ENCODE peak calls at places on chromosomes 2 and 18, in eight cellular contexts. W, A, E, O, L, I, N and Z are unnamed samples.

GRCh38 chr18:55466789-55467188 is 121.2 kb downstream of the TCF4 start:
- DNase-seq in W (no peak), A (no peak), E (no peak), O (no peak), L (no peak), I (no peak), N (no peak), Z (no peak)

GRCh38 chr18:11309172-11309571 is 159.8 kb upstream of the PIEZO2 start:
- DNase-seq in W (no peak), A (no peak), E (no peak), O (no peak), L (no peak), I (peak), N (no peak), Z (no peak)

GRCh38 chr18:53991202-53991601 is 233.3 kb downstream of the MBD2 start:
- DNase-seq in W (peak), A (no peak), E (peak), O (no peak), L (peak), I (peak), N (peak), Z (no peak)

GRCh38 chr2:112996635-112997034 is 8.6 kb upstream of the IL36A start:
- DNase-seq in W (no peak), A (no peak), E (no peak), O (no peak), L (no peak), I (no peak), N (no peak), Z (peak)

GRCh38 chr2:167640096-167640495 is 607.3 kb downstream of the STK39 start:
- DNase-seq in W (no peak), A (no peak), E (no peak), O (no peak), L (no peak), I (no peak), N (no peak), Z (no peak)

GRCh38 chr2:16225545-16225944 is 285.2 kb downstream of the MYCN start:
- DNase-seq in W (no peak), A (no peak), E (no peak), O (no peak), L (no peak), I (no peak), N (no peak), Z (no peak)

GRCh38 chr2:145752091-145752806 is 1232.3 kb upstream of the ZEB2 start:
- DNase-seq in W (peak), A (peak), E (peak), O (no peak), L (no peak), I (peak), N (peak), Z (peak)

GRCh38 chr2:144162652-144163051 is 357.3 kb downstream of the ZEB2 start:
- DNase-seq in W (no peak), A (no peak), E (no peak), O (no peak), L (no peak), I (no peak), N (no peak), Z (peak)

GRCh38 chr18:32383040-32383819 is 87.5 kb downstream of the GAREM1 start:
- DNase-seq in W (peak), A (no peak), E (peak), O (no peak), L (peak), I (peak), N (peak), Z (no peak)

GRCh38 chr2:219784178-219784577 is 156.7 kb downstream of the SLC4A3 start:
- DNase-seq in W (no peak), A (no peak), E (no peak), O (no peak), L (no peak), I (no peak), N (no peak), Z (no peak)

DNA sequence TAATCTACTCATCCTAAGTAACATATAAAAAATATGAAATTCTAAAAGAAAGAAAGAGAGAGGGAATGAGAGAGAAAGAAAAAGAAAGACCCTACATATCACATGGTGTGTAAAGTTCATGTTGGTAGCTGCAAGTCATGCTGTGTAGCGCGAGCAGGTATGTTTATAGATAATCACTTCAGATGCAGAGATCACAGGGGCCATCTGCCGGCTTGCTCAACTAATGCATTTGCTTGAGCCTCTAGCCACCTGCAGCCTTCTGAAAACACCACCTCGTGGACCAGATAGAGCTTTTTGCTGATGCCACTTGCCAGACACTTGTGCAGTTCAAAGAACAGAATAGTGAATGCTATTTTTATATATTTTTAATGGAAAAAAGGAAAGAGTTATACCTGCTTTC is 37.6 kb downstream of the CDH7 start:
- DNase-seq in W (no peak), A (no peak), E (no peak), O (no peak), L (no peak), I (no peak), N (no peak), Z (no peak)
- TF ChIP-seq CTCF in W (no peak), A (no peak), E (no peak), O (no peak), L (no peak), I (no peak), N (peak), Z (no peak)

GRCh38 chr18:58580623-58581022 is 48.3 kb downstream of the ALPK2 start:
- DNase-seq in W (peak), A (no peak), E (no peak), O (no peak), L (no peak), I (peak), N (no peak), Z (no peak)
- TF ChIP-seq CTCF in W (no peak), A (no peak), E (no peak), O (no peak), L (peak), I (peak), N (no peak), Z (no peak)

GRCh38 chr2:148640767-148641166 is 3.8 kb upstream of the EPC2 start:
- DNase-seq in W (peak), A (peak), E (no peak), O (no peak), L (no peak), I (peak), N (no peak), Z (no peak)
- TF ChIP-seq CTCF in W (peak), A (peak), E (peak), O (no peak), L (peak), I (peak), N (peak), Z (no peak)

DNA sequence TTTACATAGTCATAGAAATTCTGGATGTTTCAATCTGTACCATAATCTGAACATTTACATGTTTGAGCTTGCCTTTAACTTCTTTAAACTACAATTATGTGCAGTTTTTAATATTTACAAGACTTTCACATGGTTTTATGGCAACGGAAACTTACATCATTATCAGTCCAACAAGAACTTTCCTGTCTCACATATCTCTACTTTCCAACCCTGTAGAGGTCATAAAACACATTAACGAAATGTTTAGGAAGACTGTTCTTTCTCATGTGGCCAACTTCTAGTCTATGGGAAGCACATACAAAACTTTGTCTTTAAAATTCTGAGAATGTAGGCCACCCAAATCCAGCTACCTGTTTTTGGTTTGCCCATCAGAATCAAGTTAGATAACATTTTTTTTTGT is 693.1 kb downstream of the KCNJ3 start:
- DNase-seq in W (no peak), A (no peak), E (no peak), O (no peak), L (no peak), I (no peak), N (no peak), Z (no peak)
- TF ChIP-seq CTCF in W (no peak), A (no peak), E (no peak), O (no peak), L (no peak), I (no peak), N (no peak), Z (no peak)

GRCh38 chr2:161946489-161947107 is 127.4 kb downstream of the DPP4 start:
- DNase-seq in W (peak), A (no peak), E (peak), O (no peak), L (no peak), I (peak), N (no peak), Z (no peak)
- TF ChIP-seq CTCF in W (peak), A (peak), E (peak), O (no peak), L (peak), I (peak), N (peak), Z (no peak)

GRCh38 chr2:172021955-172022354 is 22.2 kb downstream of the METAP1D start:
- DNase-seq in W (peak), A (no peak), E (peak), O (no peak), L (no peak), I (peak), N (no peak), Z (no peak)

DNA sequence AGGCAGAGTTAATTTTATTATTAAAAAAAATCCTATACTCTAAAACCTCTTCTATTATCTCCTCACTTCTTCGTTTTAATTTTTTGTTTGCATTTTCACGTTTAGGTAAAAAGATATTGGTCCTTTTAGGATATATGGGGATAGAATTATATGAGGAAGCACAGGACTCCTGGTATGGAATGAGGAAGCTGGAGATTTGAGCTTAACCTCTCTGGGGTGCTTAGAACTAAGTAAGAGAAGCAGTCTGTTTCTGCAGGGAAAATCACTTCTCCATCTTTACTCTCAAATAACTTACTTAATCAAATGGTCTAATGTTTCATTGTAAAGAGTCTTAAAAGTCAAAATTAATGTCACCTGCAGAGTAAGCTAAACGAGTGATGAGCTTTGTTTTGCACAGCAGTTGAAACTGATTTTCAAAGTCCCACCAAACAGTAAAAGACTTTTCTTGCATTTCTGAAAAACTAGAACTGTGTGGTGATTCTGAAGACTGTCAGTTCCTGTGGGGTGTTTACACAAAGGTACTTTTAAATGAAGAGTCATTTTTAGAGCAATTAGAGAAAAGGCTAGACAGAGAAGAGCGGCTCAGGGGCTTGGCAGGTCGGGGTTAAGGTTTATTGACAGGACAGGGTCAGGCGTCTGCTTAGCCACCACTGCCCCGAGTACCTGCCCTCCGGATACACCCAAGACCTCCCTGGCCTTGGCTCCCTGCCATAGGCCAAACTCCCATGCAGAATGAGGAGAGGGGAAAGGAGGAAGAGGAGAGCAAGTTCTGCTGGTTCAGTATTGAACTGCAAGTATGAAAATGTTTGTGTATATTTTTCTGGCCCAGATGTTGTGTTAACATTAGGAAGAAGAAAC is 21.6 kb downstream of the METAP1D start:
- DNase-seq in W (no peak), A (no peak), E (no peak), O (no peak), L (no peak), I (no peak), N (no peak), Z (no peak)
- TF ChIP-seq CTCF in W (no peak), A (no peak), E (peak), O (no peak), L (no peak), I (no peak), N (no peak), Z (no peak)

GRCh38 chr2:215635788-215636139 is 199.9 kb upstream of the FN1 start:
- DNase-seq in W (peak), A (no peak), E (peak), O (no peak), L (no peak), I (peak), N (no peak), Z (no peak)
- TF ChIP-seq CTCF in W (peak), A (no peak), E (peak), O (no peak), L (no peak), I (peak), N (no peak), Z (no peak)

DNA sequence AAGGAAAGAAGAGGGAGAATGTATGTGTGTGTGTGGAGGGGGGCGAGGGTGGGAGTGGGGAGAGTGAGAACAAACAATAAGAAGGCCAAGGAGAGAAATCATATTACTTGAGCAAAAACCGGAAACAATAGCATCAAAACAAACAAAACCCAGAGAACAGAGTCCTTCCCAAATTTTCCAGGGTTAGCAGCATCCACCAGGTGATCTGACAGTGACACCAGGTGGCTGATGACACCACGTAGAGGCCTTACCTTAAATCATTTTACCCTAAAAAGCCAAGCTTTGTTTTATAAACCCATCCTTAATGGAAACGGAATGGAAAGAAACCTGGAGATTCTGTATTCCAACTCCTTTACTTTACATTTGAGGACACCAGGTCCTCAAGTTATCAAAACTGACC is 42.9 kb downstream of the CDCA7 start:
- DNase-seq in W (no peak), A (no peak), E (no peak), O (no peak), L (no peak), I (no peak), N (no peak), Z (no peak)
- TF ChIP-seq CTCF in W (no peak), A (no peak), E (peak), O (no peak), L (no peak), I (no peak), N (peak), Z (no peak)